ENCODE peak calls at places on chromosomes 1 and 21, in five cellular contexts. B is neuronal stem cell, E is fibroblast of lung, J is IMR-90, W is MM.1S. L is an unnamed sample.

GRCh38 chr1:117363591-117364048 is 3.6 kb upstream of the MAN1A2 start:
- DNase-seq in E (no peak), W (no peak), B (no peak), J (no peak), L (no peak)

GRCh38 chr21:25721987-25722386 is 12.7 kb downstream of the ATP5PF start:
- DNase-seq in W (no peak), J (no peak), E (no peak), B (no peak), L (no peak)

GRCh38 chr21:40706806-40707205 is 140.2 kb downstream of the DSCAM start:
- DNase-seq in E (no peak), J (no peak), B (no peak), W (no peak), L (no peak)

GRCh38 chr1:245859510-245860114 is 647.5 kb downstream of the SMYD3 start:
- DNase-seq in W (no peak), J (peak; percentile 84), B (no peak), E (no peak), L (no peak)

GRCh38 chr1:226094451-226094850 is 31.9 kb downstream of the H3-3A start:
- DNase-seq in B (no peak), E (no peak), J (no peak), W (peak; percentile 2), L (no peak)

GRCh38 chr1:246355421-246356230 is 151.5 kb downstream of the SMYD3 start:
- DNase-seq in W (no peak), B (no peak), E (no peak), J (no peak), L (no peak)

GRCh38 chr1:91535441-91535840 is 34.8 kb downstream of the CDC7 start:
- DNase-seq in E (no peak), W (no peak), J (no peak), B (no peak), L (no peak)

GRCh38 chr1:29245876-29246275 is 9.6 kb downstream of the PTPRU start:
- DNase-seq in E (peak; percentile 78), W (peak; percentile 29), B (no peak), J (peak; percentile 53), L (peak; percentile 29)

GRCh38 chr1:103790172-103790571 is 40.5 kb downstream of the AMY1C start:
- DNase-seq in J (no peak), W (peak; percentile 27), E (no peak), B (no peak), L (no peak)

GRCh38 chr1:186957339-186957738 is 128.6 kb downstream of the PLA2G4A start:
- DNase-seq in W (no peak), E (no peak), B (no peak), J (peak; percentile 15), L (no peak)

GRCh38 chr1:222043444-222044292 is 301.8 kb upstream of the DUSP10 start:
- DNase-seq in W (no peak), J (peak; percentile 98), E (peak; percentile 98), B (no peak), L (no peak)

GRCh38 chr1:196464545-196464944 is 143.7 kb downstream of the KCNT2 start:
- DNase-seq in W (no peak), J (peak; percentile 31), B (no peak), E (peak; percentile 67), L (no peak)

GRCh38 chr1:20160034-20160433 is 20.9 kb downstream of the PLA2G2F start:
- DNase-seq in W (no peak), E (peak; percentile 25), B (no peak), J (no peak), L (peak; percentile 8)

GRCh38 chr21:21111309-21111920 is 113.2 kb downstream of the NCAM2 start:
- DNase-seq in E (no peak), B (no peak), W (no peak), J (no peak), L (no peak)

GRCh38 chr21:36155603-36156338 is 853 bp upstream of the DOP1B start:
- DNase-seq in B (no peak), J (no peak), E (no peak), W (no peak), L (peak; percentile 85)

GRCh38 chr1:22900451-22900850 is 72.2 kb downstream of the LACTBL1 start:
- DNase-seq in B (no peak), J (no peak), W (no peak), E (no peak), L (no peak)

GRCh38 chr1:52651904-52652303 is 18.9 kb downstream of the SHISAL2A start:
- DNase-seq in B (no peak), E (no peak), J (no peak), W (no peak), L (peak; percentile 3)

DNA sequence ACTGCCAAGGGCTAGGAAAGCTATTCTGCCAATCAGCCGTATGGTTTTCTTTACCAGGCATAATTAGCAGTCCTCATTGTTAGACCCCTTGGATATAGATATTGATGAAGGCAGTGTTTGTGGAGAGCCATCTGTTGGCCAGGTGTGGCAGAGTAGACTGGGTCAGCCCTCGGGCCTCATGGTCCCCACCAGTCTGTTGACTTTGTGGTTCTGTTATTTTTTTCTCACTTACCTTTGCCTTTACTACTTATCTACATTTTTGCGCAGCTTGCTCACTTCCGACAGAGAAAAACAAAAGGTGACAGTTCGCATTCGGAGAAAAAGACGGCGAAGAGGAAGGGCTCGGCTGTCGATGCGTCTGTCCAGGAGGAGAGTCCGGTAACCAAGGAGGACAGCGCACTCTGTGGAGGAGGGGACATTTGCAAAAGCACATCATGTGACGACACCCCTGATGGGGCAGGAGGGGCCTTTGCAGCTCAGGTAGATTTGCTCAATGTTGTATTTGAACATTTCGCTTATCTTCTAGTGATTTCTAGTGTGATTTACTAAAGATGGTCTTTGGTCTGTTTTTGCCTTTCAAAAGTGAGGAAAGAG is 2.3 kb downstream of the PCNT start:
- DNase-seq in B (no peak), J (no peak), W (no peak), E (no peak), L (no peak)
- H3K9ac ChIP-seq in B (no peak overlapping the region), J (no peak overlapping the region), W (peak overlapping the region; percentile 80), E (no peak overlapping the region), L (no peak overlapping the region)

GRCh38 chr21:22278366-22278765 is 1280.2 kb downstream of the NCAM2 start:
- DNase-seq in W (no peak), E (no peak), J (no peak), B (no peak), L (no peak)
- H3K9me3 ChIP-seq in W (no peaks in the 10 kb centered on the region), E (no peaks in the 10 kb centered on the region), J (peaks cover 2% of the 10 kb centered on the region), B (no peaks in the 10 kb centered on the region), L (no peaks in the 10 kb centered on the region)

GRCh38 chr1:152941037-152941700 is 5.8 kb upstream of the SPRR5 start:
- DNase-seq in W (no peak), B (no peak), J (no peak), E (no peak), L (no peak)

GRCh38 chr1:152940614-152941013 is 6.4 kb upstream of the SPRR5 start:
- DNase-seq in B (no peak), E (no peak), J (no peak), W (no peak), L (no peak)

GRCh38 chr1:152946651-152947256 is at the start of gene SPRR5:
- DNase-seq in B (no peak), E (no peak), J (no peak), W (no peak), L (no peak)

GRCh38 chr1:152946248-152946647 is 758 bp upstream of the SPRR5 start:
- DNase-seq in B (no peak), J (no peak), W (no peak), E (no peak), L (no peak)

GRCh38 chr1:152942161-152942560 is 4.8 kb upstream of the SPRR5 start:
- DNase-seq in J (no peak), W (no peak), E (no peak), B (no peak), L (no peak)
- H3K27ac ChIP-seq in J (no peak overlapping the region), W (no peak overlapping the region), E (no peak overlapping the region), B (no peak overlapping the region), L (no peak overlapping the region)

DNA sequence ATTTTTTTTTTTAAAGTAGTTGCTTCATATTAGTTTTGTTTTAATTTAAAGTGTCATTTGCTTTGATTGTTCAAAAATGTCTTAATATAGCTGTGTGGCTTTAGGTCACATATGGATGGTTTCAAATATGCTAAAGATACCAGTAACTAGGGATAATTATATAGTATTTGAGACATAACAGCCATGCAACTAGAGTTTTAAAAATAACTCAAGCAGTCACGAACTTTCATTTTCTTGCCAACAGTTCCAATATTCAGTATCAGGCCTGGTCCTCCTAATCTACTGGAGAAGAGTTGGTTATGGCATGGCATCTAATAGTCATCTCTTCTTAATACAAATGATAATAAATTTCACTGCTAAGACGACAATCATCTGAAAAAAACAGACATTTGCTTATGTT is 24.0 kb upstream of the A3GALT2 start:
- DNase-seq in W (no peak), B (no peak), E (no peak), J (no peak), L (no peak)
- H3K9ac ChIP-seq in W (no peak overlapping the region), B (no peak overlapping the region), E (no peak overlapping the region), J (no peak overlapping the region), L (no peak overlapping the region)

DNA sequence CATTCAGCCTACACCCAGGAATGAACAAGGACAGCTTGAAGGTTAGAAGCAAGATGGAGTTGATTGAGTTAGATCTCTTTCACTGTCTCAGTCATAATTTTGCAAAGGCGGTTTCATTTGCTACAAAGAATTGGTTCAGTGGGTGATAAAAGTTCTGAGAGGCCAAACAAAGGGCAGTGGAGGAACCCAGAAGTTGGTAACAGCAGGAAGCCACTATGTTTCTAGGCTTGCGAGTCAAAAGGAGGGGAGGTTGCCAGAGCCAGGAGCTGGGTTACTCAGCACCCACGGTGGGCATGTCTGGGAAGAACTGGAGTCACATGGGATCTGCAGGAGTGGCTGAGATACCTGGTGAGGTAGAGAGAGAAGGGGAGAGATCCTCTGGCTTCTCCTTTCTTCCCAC is 64.2 kb upstream of the MRPS6 start:
- DNase-seq in J (no peak), E (no peak), W (no peak), B (no peak), L (no peak)
- H3K9me3 ChIP-seq in J (peaks cover 21% of the 10 kb centered on the region), E (no peaks in the 10 kb centered on the region), W (no peaks in the 10 kb centered on the region), B (no peaks in the 10 kb centered on the region), L (peaks cover 2% of the 10 kb centered on the region)

DNA sequence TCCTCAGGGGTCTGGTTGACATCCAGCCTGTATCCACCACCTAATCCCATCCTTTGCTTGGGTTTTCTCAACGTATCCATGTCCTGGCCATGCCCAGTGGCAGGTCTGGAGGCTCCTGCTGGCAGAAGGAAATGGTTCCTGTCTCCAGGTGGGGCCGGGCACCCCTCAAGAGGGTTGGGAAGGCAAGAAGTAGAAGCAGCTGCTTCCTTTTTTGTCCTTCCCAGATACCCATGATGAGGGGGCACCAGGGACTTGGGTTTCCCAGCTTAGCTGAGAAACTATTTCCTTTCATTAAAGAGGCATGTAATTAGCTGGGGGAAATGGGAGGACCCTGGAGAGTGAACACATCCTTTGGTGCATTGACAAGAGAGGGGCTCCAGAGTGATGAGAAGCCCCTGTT is 21.1 kb upstream of the SLC45A3 start:
- DNase-seq in B (no peak), J (no peak), W (no peak), E (no peak), L (no peak)
- H3K27ac ChIP-seq in B (no peak overlapping the region), J (no peak overlapping the region), W (no peak overlapping the region), E (no peak overlapping the region), L (no peak overlapping the region)

GRCh38 chr1:1833456-1833855 is 55.2 kb upstream of the NADK start:
- DNase-seq in B (no peak), W (no peak), E (no peak), J (no peak), L (no peak)
- H3K9ac ChIP-seq in B (no peak overlapping the region), W (no peak overlapping the region), E (no peak overlapping the region), J (no peak overlapping the region), L (no peak overlapping the region)